ENCODE peak calls at places on chromosomes 13 and 19, in ten cellular contexts. One of them, this sample, is unnamed.

GRCh38 chr13:62875118-62875640 is 1459.5 kb upstream of the PCDH20 start:
- DNase-seq in naive B cell: no peak
- DNase-seq in A549: no peak
- DNase-seq in T-helper 9 cell: no peak
- DNase-seq in fibroblast of the aortic adventitia: no peak
- DNase-seq in chondrocyte: no peak
- DNase-seq in GM04503: no peak
- DNase-seq in midbrain: no peak
- DNase-seq in stimulated activated CD4-positive, alpha-beta T cell treated with anti-CD3 and anti-CD28 coated beads, Interleukin-1b, Interleukin-23, amount 100 ng/mL, for 1 hour: no peak
- DNase-seq in stimulated activated effector memory CD8-positive, alpha-beta T cell treated with anti-CD3 and anti-CD28 coated beads, Interleukin-12 subunit alpha, Interleukin-12 subunit beta, amount 100 ng/mL, for 72 hours: no peak
- DNase-seq in this sample: no peak

GRCh38 chr13:37047846-37048245 is 11.6 kb downstream of the SUPT20H start:
- DNase-seq in stimulated activated CD4-positive, alpha-beta T cell treated with anti-CD3 and anti-CD28 coated beads, Interleukin-1b, Interleukin-23, amount 100 ng/mL, for 1 hour: no peak
- DNase-seq in fibroblast of the aortic adventitia: no peak
- DNase-seq in stimulated activated effector memory CD8-positive, alpha-beta T cell treated with anti-CD3 and anti-CD28 coated beads, Interleukin-12 subunit alpha, Interleukin-12 subunit beta, amount 100 ng/mL, for 72 hours: no peak
- DNase-seq in midbrain: no peak
- DNase-seq in A549: no peak
- DNase-seq in GM04503: no peak
- DNase-seq in naive B cell: no peak
- DNase-seq in chondrocyte: no peak
- DNase-seq in T-helper 9 cell: no peak
- DNase-seq in this sample: no peak

GRCh38 chr19:54725321-54725720 is 1.1 kb downstream of the KIR3DL3 start:
- DNase-seq in midbrain: no peak
- DNase-seq in GM04503: no peak
- DNase-seq in naive B cell: no peak
- DNase-seq in stimulated activated CD4-positive, alpha-beta T cell treated with anti-CD3 and anti-CD28 coated beads, Interleukin-1b, Interleukin-23, amount 100 ng/mL, for 1 hour: no peak
- DNase-seq in chondrocyte: no peak
- DNase-seq in stimulated activated effector memory CD8-positive, alpha-beta T cell treated with anti-CD3 and anti-CD28 coated beads, Interleukin-12 subunit alpha, Interleukin-12 subunit beta, amount 100 ng/mL, for 72 hours: peak; percentile 38
- DNase-seq in A549: no peak
- DNase-seq in fibroblast of the aortic adventitia: no peak
- DNase-seq in T-helper 9 cell: no peak
- DNase-seq in this sample: no peak

GRCh38 chr19:12723643-12724426 is at the start of gene TNPO2:
- DNase-seq in chondrocyte: no peak
- DNase-seq in T-helper 9 cell: peak; percentile 48
- DNase-seq in midbrain: no peak
- DNase-seq in naive B cell: peak; percentile 56
- DNase-seq in GM04503: no peak
- DNase-seq in stimulated activated effector memory CD8-positive, alpha-beta T cell treated with anti-CD3 and anti-CD28 coated beads, Interleukin-12 subunit alpha, Interleukin-12 subunit beta, amount 100 ng/mL, for 72 hours: peak; percentile 86
- DNase-seq in stimulated activated CD4-positive, alpha-beta T cell treated with anti-CD3 and anti-CD28 coated beads, Interleukin-1b, Interleukin-23, amount 100 ng/mL, for 1 hour: no peak
- DNase-seq in A549: peak; percentile 60
- DNase-seq in fibroblast of the aortic adventitia: peak; percentile 57
- DNase-seq in this sample: peak; percentile 8

GRCh38 chr13:89393758-89394157 is 1722.6 kb downstream of the SLITRK5 start:
- DNase-seq in stimulated activated effector memory CD8-positive, alpha-beta T cell treated with anti-CD3 and anti-CD28 coated beads, Interleukin-12 subunit alpha, Interleukin-12 subunit beta, amount 100 ng/mL, for 72 hours: no peak
- DNase-seq in naive B cell: no peak
- DNase-seq in T-helper 9 cell: no peak
- DNase-seq in GM04503: no peak
- DNase-seq in stimulated activated CD4-positive, alpha-beta T cell treated with anti-CD3 and anti-CD28 coated beads, Interleukin-1b, Interleukin-23, amount 100 ng/mL, for 1 hour: no peak
- DNase-seq in fibroblast of the aortic adventitia: no peak
- DNase-seq in midbrain: no peak
- DNase-seq in chondrocyte: no peak
- DNase-seq in A549: no peak
- DNase-seq in this sample: no peak

GRCh38 chr13:111865046-111865445 is 201.9 kb upstream of the SOX1 start:
- DNase-seq in stimulated activated effector memory CD8-positive, alpha-beta T cell treated with anti-CD3 and anti-CD28 coated beads, Interleukin-12 subunit alpha, Interleukin-12 subunit beta, amount 100 ng/mL, for 72 hours: no peak
- DNase-seq in T-helper 9 cell: no peak
- DNase-seq in fibroblast of the aortic adventitia: no peak
- DNase-seq in midbrain: no peak
- DNase-seq in A549: no peak
- DNase-seq in GM04503: no peak
- DNase-seq in naive B cell: no peak
- DNase-seq in stimulated activated CD4-positive, alpha-beta T cell treated with anti-CD3 and anti-CD28 coated beads, Interleukin-1b, Interleukin-23, amount 100 ng/mL, for 1 hour: no peak
- DNase-seq in chondrocyte: no peak
- DNase-seq in this sample: no peak

GRCh38 chr13:47287291-47287751 is 390.5 kb upstream of the HTR2A start:
- DNase-seq in midbrain: no peak
- DNase-seq in stimulated activated CD4-positive, alpha-beta T cell treated with anti-CD3 and anti-CD28 coated beads, Interleukin-1b, Interleukin-23, amount 100 ng/mL, for 1 hour: no peak
- DNase-seq in fibroblast of the aortic adventitia: peak; percentile 36
- DNase-seq in naive B cell: no peak
- DNase-seq in T-helper 9 cell: no peak
- DNase-seq in chondrocyte: no peak
- DNase-seq in stimulated activated effector memory CD8-positive, alpha-beta T cell treated with anti-CD3 and anti-CD28 coated beads, Interleukin-12 subunit alpha, Interleukin-12 subunit beta, amount 100 ng/mL, for 72 hours: no peak
- DNase-seq in A549: no peak
- DNase-seq in GM04503: peak; percentile 12
- DNase-seq in this sample: no peak

GRCh38 chr19:5078179-5078578 is 109.3 kb downstream of the KDM4B start:
- DNase-seq in naive B cell: no peak
- DNase-seq in fibroblast of the aortic adventitia: no peak
- DNase-seq in midbrain: peak; percentile 19
- DNase-seq in stimulated activated CD4-positive, alpha-beta T cell treated with anti-CD3 and anti-CD28 coated beads, Interleukin-1b, Interleukin-23, amount 100 ng/mL, for 1 hour: no peak
- DNase-seq in GM04503: no peak
- DNase-seq in A549: no peak
- DNase-seq in chondrocyte: no peak
- DNase-seq in T-helper 9 cell: peak; percentile 7
- DNase-seq in stimulated activated effector memory CD8-positive, alpha-beta T cell treated with anti-CD3 and anti-CD28 coated beads, Interleukin-12 subunit alpha, Interleukin-12 subunit beta, amount 100 ng/mL, for 72 hours: no peak
- DNase-seq in this sample: no peak

GRCh38 chr19:55519461-55520311 is 17.2 kb downstream of the SBK2 start:
- DNase-seq in stimulated activated CD4-positive, alpha-beta T cell treated with anti-CD3 and anti-CD28 coated beads, Interleukin-1b, Interleukin-23, amount 100 ng/mL, for 1 hour: no peak
- DNase-seq in chondrocyte: no peak
- DNase-seq in A549: peak; percentile 85
- DNase-seq in stimulated activated effector memory CD8-positive, alpha-beta T cell treated with anti-CD3 and anti-CD28 coated beads, Interleukin-12 subunit alpha, Interleukin-12 subunit beta, amount 100 ng/mL, for 72 hours: no peak
- DNase-seq in GM04503: peak; percentile 70
- DNase-seq in midbrain: no peak
- DNase-seq in fibroblast of the aortic adventitia: peak; percentile 73
- DNase-seq in naive B cell: no peak
- DNase-seq in T-helper 9 cell: no peak
- DNase-seq in this sample: no peak

GRCh38 chr19:4678881-4679379 is 8.8 kb upstream of the MYDGF start:
- DNase-seq in A549: no peak
- DNase-seq in T-helper 9 cell: no peak
- DNase-seq in fibroblast of the aortic adventitia: no peak
- DNase-seq in stimulated activated effector memory CD8-positive, alpha-beta T cell treated with anti-CD3 and anti-CD28 coated beads, Interleukin-12 subunit alpha, Interleukin-12 subunit beta, amount 100 ng/mL, for 72 hours: no peak
- DNase-seq in chondrocyte: no peak
- DNase-seq in midbrain: no peak
- DNase-seq in naive B cell: no peak
- DNase-seq in stimulated activated CD4-positive, alpha-beta T cell treated with anti-CD3 and anti-CD28 coated beads, Interleukin-1b, Interleukin-23, amount 100 ng/mL, for 1 hour: no peak
- DNase-seq in GM04503: no peak
- DNase-seq in this sample: no peak

GRCh38 chr19:55462722-55463121 is 1.3 kb upstream of the ISOC2 start:
- DNase-seq in chondrocyte: no peak
- DNase-seq in A549: no peak
- DNase-seq in T-helper 9 cell: no peak
- DNase-seq in GM04503: no peak
- DNase-seq in stimulated activated CD4-positive, alpha-beta T cell treated with anti-CD3 and anti-CD28 coated beads, Interleukin-1b, Interleukin-23, amount 100 ng/mL, for 1 hour: no peak
- DNase-seq in fibroblast of the aortic adventitia: no peak
- DNase-seq in midbrain: no peak
- DNase-seq in naive B cell: no peak
- DNase-seq in stimulated activated effector memory CD8-positive, alpha-beta T cell treated with anti-CD3 and anti-CD28 coated beads, Interleukin-12 subunit alpha, Interleukin-12 subunit beta, amount 100 ng/mL, for 72 hours: no peak
- DNase-seq in this sample: no peak

GRCh38 chr13:40518481-40518882 is 148.0 kb downstream of the FOXO1 start:
- DNase-seq in stimulated activated effector memory CD8-positive, alpha-beta T cell treated with anti-CD3 and anti-CD28 coated beads, Interleukin-12 subunit alpha, Interleukin-12 subunit beta, amount 100 ng/mL, for 72 hours: peak; percentile 64
- DNase-seq in GM04503: no peak
- DNase-seq in fibroblast of the aortic adventitia: no peak
- DNase-seq in T-helper 9 cell: peak; percentile 12
- DNase-seq in midbrain: no peak
- DNase-seq in naive B cell: no peak
- DNase-seq in A549: no peak
- DNase-seq in stimulated activated CD4-positive, alpha-beta T cell treated with anti-CD3 and anti-CD28 coated beads, Interleukin-1b, Interleukin-23, amount 100 ng/mL, for 1 hour: no peak
- DNase-seq in chondrocyte: no peak
- DNase-seq in this sample: no peak

GRCh38 chr13:24168392-24168750 is 7.9 kb downstream of the SPATA13 start:
- DNase-seq in A549: no peak
- DNase-seq in stimulated activated effector memory CD8-positive, alpha-beta T cell treated with anti-CD3 and anti-CD28 coated beads, Interleukin-12 subunit alpha, Interleukin-12 subunit beta, amount 100 ng/mL, for 72 hours: no peak
- DNase-seq in stimulated activated CD4-positive, alpha-beta T cell treated with anti-CD3 and anti-CD28 coated beads, Interleukin-1b, Interleukin-23, amount 100 ng/mL, for 1 hour: no peak
- DNase-seq in chondrocyte: no peak
- DNase-seq in T-helper 9 cell: no peak
- DNase-seq in GM04503: no peak
- DNase-seq in fibroblast of the aortic adventitia: peak; percentile 31
- DNase-seq in midbrain: no peak
- DNase-seq in naive B cell: no peak
- DNase-seq in this sample: no peak

GRCh38 chr19:403221-404036 is 5.5 kb downstream of the C2CD4C start:
- DNase-seq in stimulated activated effector memory CD8-positive, alpha-beta T cell treated with anti-CD3 and anti-CD28 coated beads, Interleukin-12 subunit alpha, Interleukin-12 subunit beta, amount 100 ng/mL, for 72 hours: no peak
- DNase-seq in midbrain: no peak
- DNase-seq in T-helper 9 cell: no peak
- DNase-seq in GM04503: no peak
- DNase-seq in stimulated activated CD4-positive, alpha-beta T cell treated with anti-CD3 and anti-CD28 coated beads, Interleukin-1b, Interleukin-23, amount 100 ng/mL, for 1 hour: no peak
- DNase-seq in A549: no peak
- DNase-seq in fibroblast of the aortic adventitia: no peak
- DNase-seq in naive B cell: no peak
- DNase-seq in chondrocyte: peak; percentile 87
- DNase-seq in this sample: no peak

GRCh38 chr19:18488838-18489626 is 32.8 kb downstream of the ELL start:
- DNase-seq in stimulated activated effector memory CD8-positive, alpha-beta T cell treated with anti-CD3 and anti-CD28 coated beads, Interleukin-12 subunit alpha, Interleukin-12 subunit beta, amount 100 ng/mL, for 72 hours: no peak
- DNase-seq in fibroblast of the aortic adventitia: no peak
- DNase-seq in T-helper 9 cell: no peak
- DNase-seq in GM04503: no peak
- DNase-seq in midbrain: no peak
- DNase-seq in chondrocyte: no peak
- DNase-seq in naive B cell: no peak
- DNase-seq in A549: peak; percentile 57
- DNase-seq in stimulated activated CD4-positive, alpha-beta T cell treated with anti-CD3 and anti-CD28 coated beads, Interleukin-1b, Interleukin-23, amount 100 ng/mL, for 1 hour: no peak
- DNase-seq in this sample: no peak

GRCh38 chr19:52214241-52214640 is 24.4 kb downstream of the PPP2R1A start:
- DNase-seq in A549: no peak
- DNase-seq in stimulated activated CD4-positive, alpha-beta T cell treated with anti-CD3 and anti-CD28 coated beads, Interleukin-1b, Interleukin-23, amount 100 ng/mL, for 1 hour: no peak
- DNase-seq in fibroblast of the aortic adventitia: no peak
- DNase-seq in T-helper 9 cell: no peak
- DNase-seq in chondrocyte: no peak
- DNase-seq in naive B cell: no peak
- DNase-seq in midbrain: no peak
- DNase-seq in GM04503: peak; percentile 11
- DNase-seq in stimulated activated effector memory CD8-positive, alpha-beta T cell treated with anti-CD3 and anti-CD28 coated beads, Interleukin-12 subunit alpha, Interleukin-12 subunit beta, amount 100 ng/mL, for 72 hours: no peak
- DNase-seq in this sample: no peak